ENCODE peak calls at places on chromosome 1, in four cellular contexts. One of them, this sample, is unnamed.

GRCh38 chr1:109083923-109084322 is 6.6 kb upstream of the TMEM167B start:
- DNase-seq in A549: no peak
- DNase-seq in Peyer's patch: no peak
- DNase-seq in sigmoid colon: no peak
- DNase-seq in this sample: no peak

GRCh38 chr1:205813755-205814058 is 709 bp upstream of the SLC41A1 start:
- DNase-seq in sigmoid colon: no peak
- DNase-seq in A549: peak
- DNase-seq in Peyer's patch: no peak
- DNase-seq in this sample: no peak

GRCh38 chr1:9728451-9729295 is 77.1 kb downstream of the PIK3CD start:
- DNase-seq in sigmoid colon: no peak
- DNase-seq in Peyer's patch: peak
- DNase-seq in A549: no peak
- DNase-seq in this sample: no peak

GRCh38 chr1:206495493-206496046 is 11.8 kb upstream of the RASSF5 start:
- DNase-seq in A549: no peak
- DNase-seq in Peyer's patch: no peak
- DNase-seq in sigmoid colon: no peak
- DNase-seq in this sample: no peak

GRCh38 chr1:111030590-111030989 is 66.9 kb upstream of the LRIF1 start:
- DNase-seq in A549: peak
- DNase-seq in sigmoid colon: no peak
- DNase-seq in Peyer's patch: peak
- DNase-seq in this sample: no peak

GRCh38 chr1:46489638-46490602 is at the start of gene DMBX1:
- DNase-seq in A549: peak
- DNase-seq in sigmoid colon: no peak
- DNase-seq in Peyer's patch: peak
- DNase-seq in this sample: peak

GRCh38 chr1:171740987-171741871 is 636 bp downstream of the VAMP4 start:
- DNase-seq in Peyer's patch: peak
- DNase-seq in sigmoid colon: peak
- DNase-seq in A549: peak
- DNase-seq in this sample: peak

GRCh38 chr1:183411091-183411490 is 7.1 kb downstream of the NMNAT2 start:
- DNase-seq in sigmoid colon: no peak
- DNase-seq in Peyer's patch: no peak
- DNase-seq in A549: no peak
- DNase-seq in this sample: no peak

GRCh38 chr1:64031191-64031590 is 172.2 kb upstream of the UBE2U start:
- DNase-seq in Peyer's patch: no peak
- DNase-seq in A549: no peak
- DNase-seq in sigmoid colon: no peak
- DNase-seq in this sample: no peak

GRCh38 chr1:213999732-214000131 is 12.0 kb downstream of the PROX1 start:
- DNase-seq in sigmoid colon: no peak
- DNase-seq in Peyer's patch: no peak
- DNase-seq in A549: no peak
- DNase-seq in this sample: no peak

GRCh38 chr1:227889863-227890405 is 57.8 kb downstream of the WNT9A start:
- DNase-seq in Peyer's patch: peak
- DNase-seq in A549: no peak
- DNase-seq in sigmoid colon: peak
- DNase-seq in this sample: no peak

GRCh38 chr1:41742219-41742618 is 176.5 kb downstream of the HIVEP3 start:
- DNase-seq in Peyer's patch: no peak
- DNase-seq in sigmoid colon: no peak
- DNase-seq in A549: no peak
- DNase-seq in this sample: no peak

GRCh38 chr1:22261580-22261979 is 118.7 kb upstream of the WNT4 start:
- DNase-seq in A549: no peak
- DNase-seq in Peyer's patch: no peak
- DNase-seq in sigmoid colon: no peak
- DNase-seq in this sample: no peak

GRCh38 chr1:161820914-161821313 is 54.8 kb downstream of the ATF6 start:
- DNase-seq in A549: no peak
- DNase-seq in Peyer's patch: no peak
- DNase-seq in sigmoid colon: no peak
- DNase-seq in this sample: no peak

GRCh38 chr1:40789675-40790430 is 6.3 kb downstream of the KCNQ4 start:
- DNase-seq in sigmoid colon: no peak
- DNase-seq in Peyer's patch: no peak
- DNase-seq in A549: no peak
- DNase-seq in this sample: no peak

GRCh38 chr1:95108792-95109191 is 8.4 kb upstream of the TLCD4 start:
- DNase-seq in sigmoid colon: no peak
- DNase-seq in A549: no peak
- DNase-seq in Peyer's patch: no peak
- DNase-seq in this sample: no peak

GRCh38 chr1:212566522-212567479 is 41.8 kb upstream of the ATF3 start:
- DNase-seq in sigmoid colon: peak
- DNase-seq in Peyer's patch: peak
- DNase-seq in A549: peak
- DNase-seq in this sample: no peak

GRCh38 chr1:228767636-228768344 is 32.5 kb downstream of the RHOU start:
- DNase-seq in Peyer's patch: no peak
- DNase-seq in A549: no peak
- DNase-seq in sigmoid colon: no peak
- DNase-seq in this sample: no peak

GRCh38 chr1:160162936-160163335 is 11.5 kb downstream of the ATP1A4 start:
- DNase-seq in A549: no peak
- DNase-seq in sigmoid colon: no peak
- DNase-seq in Peyer's patch: no peak
- DNase-seq in this sample: no peak

GRCh38 chr1:67723620-67724019 is 38.6 kb downstream of the GADD45A start:
- DNase-seq in A549: no peak
- DNase-seq in Peyer's patch: no peak
- DNase-seq in sigmoid colon: no peak
- DNase-seq in this sample: no peak
- TF ChIP-seq POLR2A in A549: no peak
- TF ChIP-seq POLR2A in Peyer's patch: no peak
- TF ChIP-seq POLR2A in sigmoid colon: no peak
- TF ChIP-seq POLR2A in this sample: no peak

GRCh38 chr1:209652873-209653401 is 712 bp upstream of the LAMB3 start:
- DNase-seq in Peyer's patch: peak
- DNase-seq in sigmoid colon: peak
- DNase-seq in A549: peak
- DNase-seq in this sample: peak
- TF ChIP-seq POLR2A in Peyer's patch: peak
- TF ChIP-seq POLR2A in sigmoid colon: peak
- TF ChIP-seq POLR2A in A549: no peak
- TF ChIP-seq POLR2A in this sample: peak

GRCh38 chr1:20661235-20662109 is at the start of gene DDOST:
- DNase-seq in Peyer's patch: peak
- DNase-seq in A549: peak
- DNase-seq in sigmoid colon: peak
- DNase-seq in this sample: peak
- TF ChIP-seq POLR2A in Peyer's patch: peak
- TF ChIP-seq POLR2A in A549: peak
- TF ChIP-seq POLR2A in sigmoid colon: no peak
- TF ChIP-seq POLR2A in this sample: peak

GRCh38 chr1:93076268-93076667 is 2.8 kb upstream of the MTF2 start:
- DNase-seq in Peyer's patch: no peak
- DNase-seq in A549: no peak
- DNase-seq in sigmoid colon: no peak
- DNase-seq in this sample: no peak

GRCh38 chr1:93080424-93080823 is 1.3 kb downstream of the MTF2 start:
- DNase-seq in A549: peak
- DNase-seq in Peyer's patch: no peak
- DNase-seq in sigmoid colon: no peak
- DNase-seq in this sample: no peak

GRCh38 chr1:93081716-93082115 is 2.6 kb downstream of the MTF2 start:
- DNase-seq in A549: no peak
- DNase-seq in sigmoid colon: no peak
- DNase-seq in Peyer's patch: no peak
- DNase-seq in this sample: no peak

GRCh38 chr1:93079685-93080141 is 630 bp downstream of the MTF2 start:
- DNase-seq in A549: no peak
- DNase-seq in sigmoid colon: peak
- DNase-seq in Peyer's patch: peak
- DNase-seq in this sample: peak

DNA sequence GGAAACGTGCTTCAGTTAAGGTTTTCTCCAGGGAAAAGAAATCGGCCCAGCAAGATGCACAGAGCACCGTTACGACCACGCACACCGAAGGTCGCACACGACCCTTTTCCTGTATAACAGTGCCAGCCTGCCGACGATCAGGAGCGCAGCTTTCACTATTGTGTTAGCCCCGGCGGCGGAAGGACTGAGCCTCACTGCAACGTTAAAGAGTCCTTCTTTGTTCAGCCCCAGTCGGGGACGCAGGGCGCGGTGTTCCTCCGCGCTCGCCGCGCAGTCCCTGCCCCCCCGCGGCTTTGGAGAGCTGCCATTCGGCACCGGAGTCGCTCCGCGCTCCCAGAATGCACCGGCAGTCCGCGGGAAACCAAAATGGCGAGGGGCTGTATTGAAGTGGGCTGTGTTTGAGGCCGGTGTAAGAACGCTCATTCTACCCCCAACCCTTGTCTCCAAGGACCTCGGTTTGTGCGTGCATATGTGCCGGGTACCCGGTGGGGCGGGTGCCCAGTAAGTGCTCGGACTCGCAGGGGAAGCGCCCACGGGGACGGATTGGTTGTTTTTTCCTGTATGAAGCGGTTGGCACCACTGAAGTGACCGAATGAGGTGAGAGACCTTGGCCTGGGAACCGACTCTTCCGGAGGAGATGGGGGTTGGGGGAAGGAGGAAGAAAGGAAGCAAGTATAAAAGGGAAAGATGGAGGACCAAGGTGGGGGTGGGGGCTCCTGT is at the start of gene MTF2:
- DNase-seq in sigmoid colon: peak
- DNase-seq in A549: peak
- DNase-seq in Peyer's patch: peak
- DNase-seq in this sample: peak
- TF ChIP-seq POLR2A in sigmoid colon: peak
- TF ChIP-seq POLR2A in A549: peak
- TF ChIP-seq POLR2A in Peyer's patch: peak
- TF ChIP-seq POLR2A in this sample: peak

DNA sequence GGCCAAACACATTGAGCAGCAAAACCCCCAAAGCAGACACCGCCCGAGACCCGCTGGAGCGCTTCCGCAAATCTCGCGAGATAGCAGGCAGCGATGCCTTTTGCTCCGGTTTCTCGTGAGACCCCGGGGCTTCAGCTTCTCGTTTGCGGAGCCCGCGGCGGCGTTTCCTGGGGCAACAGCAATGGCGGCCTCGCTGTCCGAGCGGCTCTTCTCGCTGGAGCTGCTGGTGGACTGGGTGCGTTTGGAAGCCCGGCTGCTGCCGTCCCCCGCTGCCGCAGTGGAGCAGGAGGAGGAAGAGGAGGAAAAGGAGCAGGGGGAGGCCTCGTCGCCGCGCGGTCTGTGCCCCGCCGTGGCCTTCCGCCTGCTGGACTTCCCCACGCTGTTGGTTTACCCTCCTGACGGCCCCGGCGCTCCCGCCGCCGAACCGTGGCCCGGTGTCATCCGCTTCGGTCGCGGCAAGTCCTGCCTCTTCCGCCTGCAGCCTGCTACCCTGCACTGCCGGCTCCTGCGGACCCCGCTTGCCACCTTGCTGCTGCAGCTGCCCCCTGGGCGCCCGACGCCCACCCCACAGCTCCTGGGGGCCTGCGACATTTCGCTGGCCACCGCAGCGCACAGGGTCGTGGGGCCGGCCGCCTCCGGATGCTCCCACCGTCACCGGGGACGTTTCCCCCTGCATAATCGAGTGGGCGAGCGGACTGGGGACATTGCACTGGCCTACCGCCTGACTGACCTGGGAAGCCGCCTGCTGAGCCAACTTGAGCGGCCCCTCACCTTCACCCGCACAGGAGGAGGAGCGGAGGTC is at the start of gene MAP10:
- DNase-seq in sigmoid colon: peak
- DNase-seq in A549: peak
- DNase-seq in Peyer's patch: peak
- DNase-seq in this sample: peak
- TF ChIP-seq POLR2A in sigmoid colon: no peak
- TF ChIP-seq POLR2A in A549: peak
- TF ChIP-seq POLR2A in Peyer's patch: peak
- TF ChIP-seq POLR2A in this sample: peak

DNA sequence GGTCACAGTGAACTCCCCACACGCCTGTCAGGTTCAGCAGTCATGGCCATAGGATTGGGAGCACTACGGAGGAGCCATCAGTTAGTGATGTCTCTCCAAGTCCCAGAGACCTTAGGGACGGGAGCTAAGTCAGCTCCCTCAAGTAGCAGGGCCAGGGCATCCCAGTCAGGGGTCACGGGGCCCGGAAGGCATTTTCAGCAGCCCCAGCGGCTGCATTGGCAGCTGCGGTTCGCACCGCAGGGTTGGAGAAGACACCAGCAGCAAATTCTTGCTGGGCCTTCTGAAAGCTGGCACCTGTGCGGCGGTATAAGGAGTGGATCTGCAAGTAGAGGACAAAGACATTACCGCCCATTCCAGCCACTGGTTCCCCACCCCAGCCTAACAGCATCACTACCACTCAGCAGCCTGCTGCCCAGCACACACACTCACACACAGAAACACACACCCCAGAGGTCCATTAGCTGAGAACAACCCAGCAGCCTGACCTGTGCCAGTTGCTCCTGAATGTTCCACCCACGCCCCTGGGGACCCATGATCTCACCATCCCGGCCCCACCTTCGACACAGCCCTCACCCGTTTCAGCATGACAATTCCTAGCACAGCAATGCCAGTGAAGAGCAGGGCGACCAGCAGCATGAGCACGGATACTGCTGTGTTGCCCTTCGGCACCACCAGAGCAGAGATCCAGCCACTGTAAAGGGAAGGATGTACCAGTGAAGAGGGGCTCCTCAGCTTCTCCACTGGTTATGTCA is 994 bp upstream of the ENTREP3 start:
- DNase-seq in sigmoid colon: no peak
- DNase-seq in A549: no peak
- DNase-seq in Peyer's patch: no peak
- DNase-seq in this sample: no peak
- TF ChIP-seq POLR2A in sigmoid colon: no peak
- TF ChIP-seq POLR2A in A549: no peak
- TF ChIP-seq POLR2A in Peyer's patch: no peak
- TF ChIP-seq POLR2A in this sample: no peak